ENCODE peak calls at places on chromosomes 16 and 17, in five cellular contexts. One of them, this sample, is unnamed.

GRCh38 chr17:32970281-32970680 is 21.4 kb upstream of the SPACA3 start:
- DNase-seq in IMR-90: no peak
- DNase-seq in HepG2: no peak
- DNase-seq in K562: no peak
- DNase-seq in H1: no peak
- DNase-seq in this sample: no peak

GRCh38 chr17:82200743-82201497 is 11.7 kb downstream of the CCDC57 start:
- DNase-seq in HepG2: no peak
- DNase-seq in H1: no peak
- DNase-seq in IMR-90: no peak
- DNase-seq in K562: peak; percentile 71
- DNase-seq in this sample: no peak

GRCh38 chr17:9174779-9175574 is 153.7 kb downstream of the NTN1 start:
- DNase-seq in IMR-90: no peak
- DNase-seq in K562: no peak
- DNase-seq in H1: no peak
- DNase-seq in HepG2: no peak
- DNase-seq in this sample: no peak

GRCh38 chr16:82395212-82395611 is 225.2 kb upstream of the MPHOSPH6 start:
- DNase-seq in IMR-90: no peak
- DNase-seq in K562: no peak
- DNase-seq in H1: no peak
- DNase-seq in HepG2: peak; percentile 18
- DNase-seq in this sample: no peak

GRCh38 chr16:68235105-68235881 is 634 bp downstream of the ESRP2 start:
- DNase-seq in H1: peak; percentile 79
- DNase-seq in HepG2: peak; percentile 57
- DNase-seq in K562: no peak
- DNase-seq in IMR-90: no peak
- DNase-seq in this sample: no peak

GRCh38 chr16:79816081-79816497 is 215.6 kb upstream of the MAF start:
- DNase-seq in HepG2: no peak
- DNase-seq in K562: no peak
- DNase-seq in IMR-90: no peak
- DNase-seq in H1: no peak
- DNase-seq in this sample: no peak

GRCh38 chr16:24996301-24996700 is 18.9 kb downstream of the ARHGAP17 start:
- DNase-seq in K562: no peak
- DNase-seq in HepG2: no peak
- DNase-seq in H1: no peak
- DNase-seq in IMR-90: no peak
- DNase-seq in this sample: no peak

GRCh38 chr17:57697197-57697596 is 47.9 kb downstream of the CCDC182 start:
- DNase-seq in HepG2: no peak
- DNase-seq in H1: peak; percentile 22
- DNase-seq in K562: no peak
- DNase-seq in IMR-90: no peak
- DNase-seq in this sample: no peak

GRCh38 chr16:3963203-3963602 is 82.7 kb upstream of the CREBBP start:
- DNase-seq in H1: no peak
- DNase-seq in K562: no peak
- DNase-seq in HepG2: no peak
- DNase-seq in IMR-90: no peak
- DNase-seq in this sample: no peak

GRCh38 chr17:336110-337021 is 16.2 kb downstream of the RPH3AL start:
- DNase-seq in IMR-90: no peak
- DNase-seq in K562: no peak
- DNase-seq in HepG2: no peak
- DNase-seq in H1: no peak
- DNase-seq in this sample: no peak

GRCh38 chr17:58391302-58391984 is 25.9 kb downstream of the RNF43 start:
- DNase-seq in IMR-90: no peak
- DNase-seq in K562: peak; percentile 67
- DNase-seq in HepG2: peak; percentile 100
- DNase-seq in H1: no peak
- DNase-seq in this sample: peak; percentile 96

GRCh38 chr17:30235386-30236296 is at the start of gene SLC6A4:
- DNase-seq in K562: no peak
- DNase-seq in IMR-90: no peak
- DNase-seq in H1: peak; percentile 64
- DNase-seq in HepG2: no peak
- DNase-seq in this sample: peak; percentile 47

GRCh38 chr17:61454095-61454931 is 2.1 kb downstream of the TBX4 start:
- DNase-seq in H1: peak; percentile 69
- DNase-seq in IMR-90: no peak
- DNase-seq in K562: no peak
- DNase-seq in HepG2: no peak
- DNase-seq in this sample: no peak

GRCh38 chr16:47965439-47965838 is 190.4 kb downstream of the ABCC12 start:
- DNase-seq in H1: peak; percentile 35
- DNase-seq in IMR-90: peak; percentile 50
- DNase-seq in HepG2: no peak
- DNase-seq in K562: no peak
- DNase-seq in this sample: no peak

GRCh38 chr16:1601031-1601430 is 10.8 kb downstream of the IFT140 start:
- DNase-seq in IMR-90: no peak
- DNase-seq in HepG2: no peak
- DNase-seq in H1: no peak
- DNase-seq in K562: no peak
- DNase-seq in this sample: no peak

GRCh38 chr17:4204190-4204589 is 59.6 kb downstream of the ANKFY1 start:
- DNase-seq in H1: no peak
- DNase-seq in K562: no peak
- DNase-seq in HepG2: no peak
- DNase-seq in IMR-90: peak; percentile 72
- DNase-seq in this sample: no peak
- TF ChIP-seq MAFK in H1: no peak
- TF ChIP-seq MAFK in K562: no peak
- TF ChIP-seq MAFK in HepG2: no peak
- TF ChIP-seq MAFK in IMR-90: no peak
- TF ChIP-seq MAFK in this sample: no peak

DNA sequence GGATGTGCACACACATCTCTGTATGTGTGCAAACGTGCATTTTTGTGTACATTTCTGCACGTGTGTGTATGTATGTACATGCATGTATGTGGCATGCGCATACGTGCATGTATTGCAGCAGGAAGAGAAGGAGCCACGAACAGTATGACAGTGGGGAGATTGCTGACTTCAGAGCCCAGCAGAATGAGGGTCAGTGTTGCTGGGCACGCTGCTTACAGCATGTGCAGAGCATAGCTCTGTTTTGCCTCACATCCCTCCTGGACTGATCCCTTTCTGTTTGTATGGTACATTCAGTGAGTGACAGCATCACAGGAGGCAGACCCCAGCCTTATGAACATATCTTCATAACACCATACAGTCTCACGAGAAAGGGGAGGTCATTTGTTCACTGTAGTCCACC is 934.0 kb upstream of the EEF2KMT start:
- DNase-seq in IMR-90: no peak
- DNase-seq in K562: no peak
- DNase-seq in H1: no peak
- DNase-seq in HepG2: no peak
- DNase-seq in this sample: no peak
- H3K4me1 ChIP-seq in IMR-90: no peaks in the 10 kb centered on the region
- H3K4me1 ChIP-seq in K562: no peaks in the 10 kb centered on the region
- H3K4me1 ChIP-seq in H1: no peaks in the 10 kb centered on the region
- H3K4me1 ChIP-seq in HepG2: no peaks in the 10 kb centered on the region
- H3K4me1 ChIP-seq in this sample: no peaks in the 10 kb centered on the region

GRCh38 chr17:79544142-79544914 is 66.5 kb downstream of the RBFOX3 start:
- DNase-seq in K562: no peak
- DNase-seq in IMR-90: no peak
- DNase-seq in H1: no peak
- DNase-seq in HepG2: no peak
- DNase-seq in this sample: no peak
- TF ChIP-seq MAFK in K562: no peak
- TF ChIP-seq MAFK in IMR-90: no peak
- TF ChIP-seq MAFK in H1: no peak
- TF ChIP-seq MAFK in HepG2: no peak
- TF ChIP-seq MAFK in this sample: no peak

GRCh38 chr17:73228748-73229236 is 32.9 kb downstream of the CPSF4L start:
- DNase-seq in HepG2: peak; percentile 63
- DNase-seq in IMR-90: peak; percentile 90
- DNase-seq in K562: peak; percentile 85
- DNase-seq in H1: no peak
- DNase-seq in this sample: peak; percentile 70
- H3K4me1 ChIP-seq in HepG2: peaks cover 75% of the 10 kb centered on the region
- H3K4me1 ChIP-seq in IMR-90: peaks cover 20% of the 10 kb centered on the region
- H3K4me1 ChIP-seq in K562: peaks cover 43% of the 10 kb centered on the region
- H3K4me1 ChIP-seq in H1: peaks cover 9% of the 10 kb centered on the region
- H3K4me1 ChIP-seq in this sample: peaks cover 57% of the 10 kb centered on the region

GRCh38 chr16:23691483-23692189 is 12.9 kb downstream of the PLK1 start:
- DNase-seq in K562: no peak
- DNase-seq in H1: no peak
- DNase-seq in IMR-90: no peak
- DNase-seq in HepG2: no peak
- DNase-seq in this sample: peak; percentile 25

GRCh38 chr16:23690771-23691482 is 12.2 kb downstream of the PLK1 start:
- DNase-seq in HepG2: no peak
- DNase-seq in K562: no peak
- DNase-seq in H1: no peak
- DNase-seq in IMR-90: no peak
- DNase-seq in this sample: no peak

GRCh38 chr16:23692190-23692837 is 13.6 kb downstream of the PLK1 start:
- DNase-seq in H1: no peak
- DNase-seq in HepG2: no peak
- DNase-seq in K562: no peak
- DNase-seq in IMR-90: no peak
- DNase-seq in this sample: no peak

GRCh38 chr16:23695756-23696155 is 17.1 kb downstream of the PLK1 start:
- DNase-seq in HepG2: no peak
- DNase-seq in IMR-90: no peak
- DNase-seq in K562: no peak
- DNase-seq in H1: no peak
- DNase-seq in this sample: no peak

GRCh38 chr16:23694707-23695373 is 16.2 kb downstream of the PLK1 start:
- DNase-seq in K562: peak; percentile 38
- DNase-seq in H1: peak; percentile 86
- DNase-seq in IMR-90: peak; percentile 38
- DNase-seq in HepG2: peak; percentile 49
- DNase-seq in this sample: no peak
- TF ChIP-seq MAFK in K562: no peak
- TF ChIP-seq MAFK in H1: no peak
- TF ChIP-seq MAFK in IMR-90: no peak
- TF ChIP-seq MAFK in HepG2: no peak
- TF ChIP-seq MAFK in this sample: no peak

GRCh38 chr16:17366299-17366961 is 104.3 kb downstream of the XYLT1 start:
- DNase-seq in HepG2: no peak
- DNase-seq in H1: no peak
- DNase-seq in K562: no peak
- DNase-seq in IMR-90: no peak
- DNase-seq in this sample: no peak
- H3K4me1 ChIP-seq in HepG2: no peaks in the 10 kb centered on the region
- H3K4me1 ChIP-seq in H1: peaks cover 26% of the 10 kb centered on the region
- H3K4me1 ChIP-seq in K562: no peaks in the 10 kb centered on the region
- H3K4me1 ChIP-seq in IMR-90: peaks cover 13% of the 10 kb centered on the region
- H3K4me1 ChIP-seq in this sample: no peaks in the 10 kb centered on the region

DNA sequence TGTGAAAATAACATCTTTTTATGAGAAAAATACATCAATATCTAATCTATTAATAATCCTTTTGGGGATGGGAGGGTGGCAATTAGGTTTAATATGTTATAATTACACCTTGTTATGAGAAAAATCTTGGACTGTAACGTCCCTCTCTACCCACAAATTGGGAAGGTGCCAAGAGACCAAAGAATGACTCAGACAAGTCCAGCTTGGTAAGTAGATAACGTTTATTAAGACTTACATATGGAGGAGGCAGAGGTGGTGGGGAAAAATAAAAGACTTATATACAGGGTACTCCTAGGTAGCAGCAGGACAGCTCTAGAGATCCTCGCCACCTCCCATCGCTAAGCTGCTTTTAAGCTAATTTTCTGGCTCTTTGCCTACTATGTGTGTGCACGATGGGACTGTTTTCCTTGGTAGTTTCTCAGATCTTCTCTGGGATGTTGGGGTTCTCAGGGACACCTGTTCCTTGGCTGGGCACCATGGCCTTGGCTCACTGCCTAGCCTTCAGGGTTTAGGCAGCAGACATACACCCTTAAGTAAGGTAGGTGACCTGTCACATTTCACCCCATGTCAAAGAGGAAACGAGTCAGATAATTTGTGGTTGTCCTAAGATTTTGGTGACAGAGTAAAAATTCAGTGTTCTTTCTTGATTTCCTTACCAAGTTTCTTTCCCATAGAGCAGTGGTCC is 31.5 kb downstream of the RBL2 start:
- DNase-seq in HepG2: no peak
- DNase-seq in K562: peak; percentile 24
- DNase-seq in IMR-90: peak; percentile 80
- DNase-seq in H1: no peak
- DNase-seq in this sample: peak; percentile 44
- TF ChIP-seq MAFK in HepG2: no peak
- TF ChIP-seq MAFK in K562: no peak
- TF ChIP-seq MAFK in IMR-90: no peak
- TF ChIP-seq MAFK in H1: no peak
- TF ChIP-seq MAFK in this sample: no peak

GRCh38 chr16:28473714-28474265 is 1.7 kb upstream of the NPIPB7 start:
- DNase-seq in H1: no peak
- DNase-seq in K562: no peak
- DNase-seq in HepG2: no peak
- DNase-seq in IMR-90: no peak
- DNase-seq in this sample: no peak
- H3K4me1 ChIP-seq in H1: no peaks in the 10 kb centered on the region
- H3K4me1 ChIP-seq in K562: no peaks in the 10 kb centered on the region
- H3K4me1 ChIP-seq in HepG2: no peaks in the 10 kb centered on the region
- H3K4me1 ChIP-seq in IMR-90: no peaks in the 10 kb centered on the region
- H3K4me1 ChIP-seq in this sample: no peaks in the 10 kb centered on the region

DNA sequence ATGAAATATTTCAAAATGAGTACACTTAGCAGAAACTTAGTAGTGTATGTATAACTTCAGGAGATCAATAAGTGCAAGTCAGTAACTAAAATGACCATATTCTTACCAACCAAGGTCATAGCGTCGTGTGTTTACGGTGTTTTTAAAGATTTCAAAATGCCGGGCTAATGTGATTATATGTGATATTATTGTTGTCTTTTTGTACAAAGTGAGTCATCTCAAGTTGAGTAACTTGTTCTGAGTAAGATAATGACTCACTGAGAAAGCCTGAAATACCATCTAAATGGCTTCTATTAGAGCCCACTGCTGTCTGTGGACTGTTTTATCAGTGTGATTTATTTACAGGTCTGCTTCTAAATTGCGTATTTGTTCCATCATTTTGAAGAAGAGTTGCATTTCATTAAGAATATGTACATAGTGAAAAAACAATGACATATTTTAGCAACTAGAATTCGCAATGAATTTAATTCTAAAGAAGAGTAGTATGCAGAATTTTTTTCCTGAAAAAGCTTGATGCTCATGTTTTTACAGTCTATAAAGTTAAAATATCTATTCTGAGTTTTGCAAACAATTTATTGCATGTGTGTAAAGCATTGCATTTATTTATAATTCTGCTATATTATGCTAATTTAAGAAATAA is 12.7 kb downstream of the KRT12 start:
- DNase-seq in IMR-90: peak; percentile 93
- DNase-seq in H1: no peak
- DNase-seq in HepG2: peak; percentile 55
- DNase-seq in K562: peak; percentile 44
- DNase-seq in this sample: peak; percentile 71
- TF ChIP-seq MAFK in IMR-90: no peak
- TF ChIP-seq MAFK in H1: no peak
- TF ChIP-seq MAFK in HepG2: no peak
- TF ChIP-seq MAFK in K562: no peak
- TF ChIP-seq MAFK in this sample: peak; percentile 43

This sample was measured in A549.